ENCODE peak calls at places on chromosomes 7 and 10, in six cellular contexts. K is GM23338, I is GM23248, O is OCI-LY7, S is MM.1S, X is SK-N-SH. H is an unnamed sample.

GRCh38 chr7:94440460-94441039 is 45.9 kb downstream of the COL1A2 start:
- DNase-seq in S (no peak), I (peak; percentile 30), X (no peak), O (no peak), K (peak; percentile 19), H (no peak)

GRCh38 chr10:132687893-132688579 is 97.9 kb downstream of the NKX6-2 start:
- DNase-seq in X (no peak), K (no peak), O (no peak), I (no peak), S (no peak), H (no peak)

GRCh38 chr10:60828489-60828852 is 50.2 kb downstream of the CDK1 start:
- DNase-seq in O (no peak), S (no peak), I (peak; percentile 52), X (no peak), K (no peak), H (no peak)

GRCh38 chr10:12479437-12479844 is 130.1 kb downstream of the CAMK1D start:
- DNase-seq in I (no peak), X (no peak), K (no peak), S (no peak), O (no peak), H (no peak)

GRCh38 chr7:151082151-151083070 is 882 bp downstream of the TMUB1 start:
- DNase-seq in X (no peak), S (no peak), O (no peak), I (no peak), K (no peak), H (no peak)

GRCh38 chr7:34247468-34247867 is 342.1 kb downstream of the BMPER start:
- DNase-seq in S (no peak), X (no peak), K (no peak), I (peak; percentile 66), O (no peak), H (no peak)

GRCh38 chr7:89133357-89133756 is 337.8 kb upstream of the TEX47 start:
- DNase-seq in K (no peak), O (no peak), I (no peak), X (no peak), S (no peak), H (no peak)

GRCh38 chr7:157863906-157864810 is 527.4 kb downstream of the DNAJB6 start:
- DNase-seq in K (no peak), X (no peak), O (no peak), I (no peak), S (no peak), H (no peak)

GRCh38 chr10:24519950-24520349 is 203.7 kb downstream of the ARHGAP21 start:
- DNase-seq in O (no peak), I (no peak), X (no peak), S (no peak), K (peak; percentile 53), H (peak; percentile 10)

GRCh38 chr10:122181901-122182799 is 88.9 kb upstream of the BTBD16 start:
- DNase-seq in X (no peak), O (no peak), I (peak; percentile 60), K (peak; percentile 43), S (no peak), H (peak; percentile 61)

GRCh38 chr7:79282882-79283602 is 170.4 kb downstream of the MAGI2 start:
- DNase-seq in K (no peak), O (no peak), X (no peak), S (no peak), I (peak; percentile 73), H (no peak)

GRCh38 chr10:123743441-123744225 is 77.5 kb downstream of the GPR26 start:
- DNase-seq in X (peak; percentile 72), I (peak; percentile 28), O (no peak), K (no peak), S (no peak), H (no peak)

GRCh38 chr7:2521952-2522591 is 2.5 kb downstream of the LFNG start:
- DNase-seq in O (no peak), I (peak; percentile 37), S (no peak), K (no peak), X (no peak), H (peak; percentile 47)

GRCh38 chr7:11155883-11156282 is 182.2 kb downstream of the PHF14 start:
- DNase-seq in K (no peak), S (no peak), X (no peak), I (peak; percentile 62), O (no peak), H (no peak)

GRCh38 chr10:102632394-102633062 is 11.8 kb upstream of the TRIM8 start:
- DNase-seq in K (no peak), O (no peak), I (peak; percentile 55), X (no peak), S (no peak), H (no peak)

GRCh38 chr10:94602729-94603515 is 57.3 kb downstream of the HELLS start:
- DNase-seq in K (no peak), S (no peak), I (no peak), X (no peak), O (no peak), H (no peak)

GRCh38 chr10:110002801-110003523 is 4.8 kb upstream of the ADD3 start:
- DNase-seq in X (no peak), O (no peak), I (no peak), K (peak; percentile 69), S (no peak), H (no peak)

GRCh38 chr7:80302078-80302477 is 167.4 kb downstream of the GNAI1 start:
- DNase-seq in I (no peak), S (no peak), O (no peak), K (peak; percentile 61), X (no peak), H (no peak)

GRCh38 chr7:28758186-28758585 is 199.9 kb downstream of the TRIL start:
- DNase-seq in S (no peak), I (no peak), K (no peak), X (no peak), O (no peak), H (no peak)

GRCh38 chr7:119660085-119660484 is 612.9 kb upstream of the KCND2 start:
- DNase-seq in S (no peak), I (no peak), O (no peak), X (no peak), K (no peak), H (no peak)

GRCh38 chr7:99000904-99001442 is 122.6 kb downstream of the TRRAP start:
- DNase-seq in S (no peak), O (no peak), K (no peak), I (no peak), X (no peak), H (no peak)

GRCh38 chr7:17244786-17245185 is 53.7 kb upstream of the AHR start:
- DNase-seq in O (no peak), I (no peak), X (no peak), K (no peak), S (no peak), H (no peak)

GRCh38 chr7:41573017-41573416 is 129.9 kb downstream of the INHBA start:
- DNase-seq in S (no peak), K (no peak), I (peak; percentile 49), X (no peak), O (no peak), H (no peak)

GRCh38 chr7:76369011-76369410 is 10.2 kb upstream of the YWHAG start:
- DNase-seq in S (no peak), I (no peak), K (no peak), X (no peak), O (no peak), H (no peak)

GRCh38 chr7:37052673-37053072 is 328.4 kb upstream of the AOAH start:
- DNase-seq in O (peak; percentile 20), X (no peak), K (peak; percentile 86), S (peak; percentile 32), I (peak; percentile 32), H (peak; percentile 82)

GRCh38 chr10:25226775-25227682 is 52.2 kb downstream of the GPR158 start:
- DNase-seq in O (peak; percentile 34), S (peak; percentile 43), K (peak; percentile 74), I (peak; percentile 79), X (peak; percentile 27), H (peak; percentile 76)

GRCh38 chr10:109940117-109940516 is 16.8 kb upstream of the XPNPEP1 start:
- DNase-seq in I (no peak), K (no peak), X (no peak), S (no peak), O (no peak), H (no peak)

GRCh38 chr7:66629222-66629658 is 559 bp downstream of the KCTD7 start:
- DNase-seq in S (no peak), X (no peak), O (peak; percentile 53), I (peak; percentile 40), K (peak; percentile 60), H (peak; percentile 62)

GRCh38 chr10:14603539-14604102 is 171.1 kb downstream of the FAM107B start:
- DNase-seq in I (peak; percentile 45), S (peak; percentile 35), X (peak; percentile 76), O (peak; percentile 49), K (peak; percentile 41), H (peak; percentile 67)

GRCh38 chr7:1073211-1073977 is 14.5 kb upstream of the GPER1 start:
- DNase-seq in X (no peak), S (no peak), K (no peak), I (no peak), O (no peak), H (peak; percentile 70)

GRCh38 chr7:1074593-1075431 is 13.1 kb upstream of the GPER1 start:
- DNase-seq in K (no peak), I (no peak), S (no peak), O (no peak), X (no peak), H (no peak)

GRCh38 chr7:1068656-1069055 is 19.3 kb upstream of the GPER1 start:
- DNase-seq in X (no peak), K (no peak), I (no peak), S (no peak), O (no peak), H (no peak)

GRCh38 chr7:1070544-1071342 is 17.2 kb upstream of the GPER1 start:
- DNase-seq in O (peak; percentile 50), X (no peak), I (no peak), K (no peak), S (no peak), H (no peak)

GRCh38 chr7:1071731-1072254 is 16.1 kb upstream of the GPER1 start:
- DNase-seq in O (no peak), X (no peak), I (no peak), K (no peak), S (no peak), H (no peak)
- TF ChIP-seq EZH2phosphoT487 in O (no peak), X (no peak), I (no peak), K (no peak), S (no peak), H (no peak)

GRCh38 chr10:50577681-50578350 is 45.9 kb downstream of the SGMS1 start:
- DNase-seq in O (peak; percentile 8), I (peak; percentile 40), S (no peak), K (no peak), X (no peak), H (no peak)
- TF ChIP-seq EZH2phosphoT487 in O (no peak), I (no peak), S (no peak), K (no peak), X (no peak), H (no peak)

GRCh38 chr7:133095119-133095671 is 13.3 kb upstream of the CHCHD3 start:
- DNase-seq in X (no peak), O (no peak), K (no peak), I (no peak), S (no peak), H (peak; percentile 5)
- TF ChIP-seq EZH2phosphoT487 in X (no peak), O (no peak), K (no peak), I (no peak), S (no peak), H (no peak)

DNA sequence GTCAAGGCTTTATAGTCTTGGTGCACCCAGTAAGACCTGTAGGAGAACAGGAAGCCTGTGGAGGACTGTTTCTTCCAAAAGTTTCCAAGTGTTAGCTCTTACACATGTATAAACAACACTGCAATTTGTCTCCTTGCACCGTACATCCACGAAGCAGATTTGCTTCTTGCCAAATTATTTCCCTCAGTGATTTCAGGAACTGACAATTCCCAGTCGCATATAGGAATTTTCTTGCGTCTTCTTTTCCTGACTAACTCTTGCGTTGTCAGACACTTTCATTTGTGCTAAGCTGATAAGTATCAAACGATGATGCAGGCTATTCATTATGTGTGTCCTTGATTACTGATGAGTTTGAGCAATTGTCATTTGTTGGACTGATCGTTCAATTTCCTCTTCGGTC is 182.1 kb downstream of the PKD1L1 start:
- DNase-seq in S (no peak), K (no peak), X (no peak), O (no peak), I (no peak), H (no peak)
- TF ChIP-seq EZH2phosphoT487 in S (no peak), K (no peak), X (no peak), O (no peak), I (no peak), H (no peak)

H was measured in neural progenitor cell.